ENCODE peak calls at places on chromosomes 5 and 9, in eight cellular contexts. T is T-cell; V is HEK293T; O is hypothalamus; G is central memory CD4-positive, alpha-beta T cell; S is NCI-H460; N is SK-N-SH; A is T follicular helper cell. K is an unnamed sample.

GRCh38 chr5:51652980-51653379 is 269.7 kb downstream of the ISL1 start:
- DNase-seq in N (no peak), A (no peak), T (no peak), G (no peak), S (no peak), V (no peak), O (no peak), K (no peak)

GRCh38 chr5:41399840-41400239 is 110.6 kb downstream of the PLCXD3 start:
- DNase-seq in N (no peak), V (no peak), S (no peak), A (no peak), T (no peak), O (no peak), G (no peak), K (no peak)

GRCh38 chr5:136242611-136243010 is 49.6 kb upstream of the SMIM32 start:
- DNase-seq in O (no peak), V (no peak), N (no peak), G (no peak), T (no peak), S (no peak), A (no peak), K (no peak)

GRCh38 chr5:14727428-14727865 is 62.9 kb downstream of the OTULIN start:
- DNase-seq in O (peak; percentile 67), T (peak; percentile 57), G (peak; percentile 63), A (peak; percentile 55), V (peak; percentile 80), S (peak; percentile 71), N (peak; percentile 81), K (peak; percentile 88)

GRCh38 chr5:16936150-16937022 is at the start of gene MYO10:
- DNase-seq in V (peak; percentile 90), O (peak; percentile 33), N (peak; percentile 95), S (peak; percentile 71), T (no peak), G (peak; percentile 7), A (peak; percentile 40), K (no peak)

GRCh38 chr5:142015781-142016533 is 3.1 kb upstream of the GNPDA1 start:
- DNase-seq in N (no peak), V (no peak), O (no peak), S (no peak), A (peak; percentile 23), G (peak; percentile 52), T (no peak), K (no peak)

GRCh38 chr9:21871256-21871975 is 69.0 kb downstream of the MTAP start:
- DNase-seq in S (no peak), O (no peak), A (no peak), N (no peak), T (no peak), V (no peak), G (no peak), K (no peak)

GRCh38 chr5:2462026-2462691 is 289.3 kb downstream of the IRX2 start:
- DNase-seq in A (no peak), G (no peak), V (no peak), T (no peak), N (no peak), S (no peak), O (no peak), K (no peak)

GRCh38 chr9:119221281-119221680 is 148.0 kb downstream of the BRINP1 start:
- DNase-seq in N (no peak), A (no peak), V (no peak), O (no peak), S (no peak), T (no peak), G (no peak), K (no peak)

GRCh38 chr5:111772456-111772855 is 15.5 kb upstream of the NREP start:
- DNase-seq in V (peak; percentile 28), G (no peak), A (no peak), O (no peak), N (no peak), S (no peak), T (no peak), K (no peak)

K was measured in caudate nucleus.